ENCODE peak calls at places on chromosomes 5 and 9, in seven cellular contexts. Y, S, T, E, M, H and R are unnamed samples.

GRCh38 chr5:76472338-76473336 is 69.6 kb downstream of the IQGAP2 start:
- DNase-seq in Y (no peak), S (no peak), T (no peak), E (no peak), M (no peak), H (no peak), R (no peak)

GRCh38 chr9:92948032-92948534 is 760 bp downstream of the FGD3 start:
- DNase-seq in Y (no peak), S (no peak), T (no peak), E (no peak), M (peak; percentile 25), H (no peak), R (no peak)

GRCh38 chr9:1460143-1460769 is 410.1 kb downstream of the DMRT2 start:
- DNase-seq in Y (no peak), S (no peak), T (no peak), E (no peak), M (no peak), H (peak; percentile 16), R (no peak)

GRCh38 chr5:19734706-19735240 is 253.2 kb downstream of the CDH18 start:
- DNase-seq in Y (no peak), S (no peak), T (no peak), E (no peak), M (no peak), H (no peak), R (no peak)

GRCh38 chr9:110776207-110776606 is 107.6 kb downstream of the MUSK start:
- DNase-seq in Y (no peak), S (no peak), T (no peak), E (no peak), M (no peak), H (no peak), R (no peak)

GRCh38 chr5:178256746-178257145 is 24.1 kb upstream of the PHYKPL start:
- DNase-seq in Y (no peak), S (no peak), T (no peak), E (no peak), M (no peak), H (no peak), R (no peak)

GRCh38 chr9:5773324-5773999 is 59.5 kb downstream of the ERMP1 start:
- DNase-seq in Y (no peak), S (no peak), T (no peak), E (no peak), M (no peak), H (no peak), R (no peak)

GRCh38 chr9:94167055-94167346 is 82.7 kb downstream of the PTPDC1 start:
- DNase-seq in Y (no peak), S (no peak), T (no peak), E (peak; percentile 67), M (no peak), H (peak; percentile 94), R (no peak)

DNA sequence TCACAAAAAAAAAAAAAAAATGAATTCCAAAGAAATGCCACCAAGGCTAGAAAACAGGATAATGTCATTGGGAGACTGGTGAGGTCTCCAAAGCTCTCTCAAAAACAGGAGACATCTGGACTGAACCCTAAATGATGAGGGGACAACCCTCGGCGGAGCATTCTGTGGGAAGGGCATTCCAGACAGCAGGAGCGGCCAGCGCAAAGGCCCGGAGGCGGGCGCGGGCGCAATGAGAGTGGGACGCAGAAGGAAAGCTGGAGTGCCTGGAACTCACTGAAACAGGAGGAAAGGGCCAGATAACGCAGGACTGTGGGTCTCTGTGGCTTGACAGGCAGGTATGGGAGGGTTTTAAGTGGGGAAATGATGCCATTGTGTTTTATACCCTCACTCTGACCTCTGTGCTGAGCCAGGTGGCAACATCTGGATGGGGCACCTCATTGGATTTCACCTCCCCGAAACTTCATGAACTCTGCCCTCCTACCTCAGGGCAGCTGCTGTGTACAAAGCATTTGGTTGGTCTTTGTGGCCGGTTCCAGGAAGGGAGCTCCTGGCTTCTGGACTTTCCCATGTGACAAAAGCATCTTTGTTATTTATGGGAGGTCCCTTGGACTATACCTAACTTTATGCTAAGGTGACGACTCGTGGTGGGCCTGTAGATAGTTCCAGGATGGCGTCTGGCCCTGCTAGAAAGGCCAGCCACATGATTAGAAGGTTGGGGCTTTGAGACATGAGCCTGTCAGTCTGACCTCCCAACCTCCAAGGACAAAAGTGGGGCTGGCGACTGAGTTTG is 11.5 kb upstream of the MAPK9 start:
- DNase-seq in Y (no peak), S (no peak), T (no peak), E (no peak), M (peak; percentile 55), H (no peak), R (no peak)
- H3K36me3 ChIP-seq in Y (no peaks in the 10 kb centered on the region), S (no peaks in the 10 kb centered on the region), T (no peaks in the 10 kb centered on the region), E (no peaks in the 10 kb centered on the region), M (peaks cover 9% of the 10 kb centered on the region), H (peaks cover 24% of the 10 kb centered on the region), R (no peaks in the 10 kb centered on the region)

DNA sequence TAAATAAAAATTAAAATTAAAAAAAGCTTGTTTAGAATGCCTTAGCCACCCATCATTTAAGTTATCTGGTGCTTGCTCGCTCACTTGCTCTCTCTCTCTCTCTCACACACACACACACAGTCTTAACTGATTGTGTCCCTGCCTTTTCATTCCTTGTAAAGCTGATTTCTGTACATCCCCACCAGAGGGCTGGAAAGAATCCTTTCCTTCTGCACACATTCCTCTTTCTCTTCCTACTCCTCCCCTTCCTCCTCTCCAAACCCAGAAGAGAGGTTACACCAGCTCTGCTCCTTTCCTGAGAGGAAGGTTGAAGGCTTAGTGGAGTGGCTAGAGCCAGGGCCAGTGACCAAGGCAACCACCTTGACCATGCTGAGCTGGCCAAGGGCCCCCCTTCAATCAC is 25.7 kb downstream of the STK10 start:
- DNase-seq in Y (no peak), S (no peak), T (no peak), E (no peak), M (no peak), H (no peak), R (no peak)
- TF ChIP-seq CTCF in Y (no peak), S (no peak), T (no peak), E (no peak), M (peak; percentile 8), H (peak; percentile 39), R (no peak)

GRCh38 chr9:112226091-112226490 is 51.0 kb upstream of the SUSD1 start:
- DNase-seq in Y (no peak), S (no peak), T (no peak), E (no peak), M (no peak), H (no peak), R (no peak)
- H3K36me3 ChIP-seq in Y (peaks cover 30% of the 10 kb centered on the region), S (peaks cover 18% of the 10 kb centered on the region), T (peaks cover 17% of the 10 kb centered on the region), E (no peaks in the 10 kb centered on the region), M (peaks cover 76% of the 10 kb centered on the region), H (peaks cover 17% of the 10 kb centered on the region), R (peaks cover 28% of the 10 kb centered on the region)

DNA sequence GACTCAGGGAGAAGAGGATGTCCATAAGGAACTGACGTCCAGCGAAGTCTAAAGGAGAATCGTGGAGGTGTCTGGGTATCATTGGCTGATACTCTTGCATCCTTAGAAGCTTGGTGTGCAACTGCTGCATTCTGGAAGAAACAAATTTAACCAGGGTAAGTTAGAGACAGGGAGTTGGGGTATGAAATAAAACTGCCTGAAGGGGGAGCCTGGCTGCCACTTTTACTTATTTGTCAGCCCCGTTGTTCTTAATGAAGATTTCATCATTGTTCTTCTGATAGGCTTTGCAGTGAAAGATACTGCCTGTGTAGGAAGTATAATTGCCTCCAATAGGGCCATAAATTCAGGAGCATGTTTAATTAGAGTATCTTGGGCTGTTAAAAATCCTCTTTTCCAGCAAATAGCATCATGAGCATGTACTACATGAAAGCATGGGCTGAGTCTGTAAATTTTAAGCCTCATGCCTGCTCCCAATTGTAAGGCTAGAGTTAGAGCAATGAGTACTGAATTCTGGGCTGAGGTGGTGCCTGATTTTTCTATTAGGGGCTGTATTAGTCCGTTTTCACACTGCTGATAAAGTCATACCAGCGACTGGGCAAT is 1264.5 kb upstream of the ACO1 start:
- DNase-seq in Y (peak; percentile 31), S (no peak), T (no peak), E (no peak), M (no peak), H (peak; percentile 29), R (no peak)
- TF ChIP-seq CTCF in Y (peak; percentile 66), S (peak; percentile 40), T (peak; percentile 21), E (peak; percentile 39), M (peak; percentile 56), H (peak; percentile 68), R (no peak)

GRCh38 chr5:132635873-132636272 is 22.1 kb upstream of the IL13 start:
- DNase-seq in Y (no peak), S (no peak), T (no peak), E (no peak), M (no peak), H (no peak), R (no peak)
- H3K36me3 ChIP-seq in Y (peaks cover 16% of the 10 kb centered on the region), S (peaks cover 21% of the 10 kb centered on the region), T (peaks cover 32% of the 10 kb centered on the region), E (peaks cover 4% of the 10 kb centered on the region), M (peaks cover 55% of the 10 kb centered on the region), H (peaks cover 6% of the 10 kb centered on the region), R (peaks cover 35% of the 10 kb centered on the region)

DNA sequence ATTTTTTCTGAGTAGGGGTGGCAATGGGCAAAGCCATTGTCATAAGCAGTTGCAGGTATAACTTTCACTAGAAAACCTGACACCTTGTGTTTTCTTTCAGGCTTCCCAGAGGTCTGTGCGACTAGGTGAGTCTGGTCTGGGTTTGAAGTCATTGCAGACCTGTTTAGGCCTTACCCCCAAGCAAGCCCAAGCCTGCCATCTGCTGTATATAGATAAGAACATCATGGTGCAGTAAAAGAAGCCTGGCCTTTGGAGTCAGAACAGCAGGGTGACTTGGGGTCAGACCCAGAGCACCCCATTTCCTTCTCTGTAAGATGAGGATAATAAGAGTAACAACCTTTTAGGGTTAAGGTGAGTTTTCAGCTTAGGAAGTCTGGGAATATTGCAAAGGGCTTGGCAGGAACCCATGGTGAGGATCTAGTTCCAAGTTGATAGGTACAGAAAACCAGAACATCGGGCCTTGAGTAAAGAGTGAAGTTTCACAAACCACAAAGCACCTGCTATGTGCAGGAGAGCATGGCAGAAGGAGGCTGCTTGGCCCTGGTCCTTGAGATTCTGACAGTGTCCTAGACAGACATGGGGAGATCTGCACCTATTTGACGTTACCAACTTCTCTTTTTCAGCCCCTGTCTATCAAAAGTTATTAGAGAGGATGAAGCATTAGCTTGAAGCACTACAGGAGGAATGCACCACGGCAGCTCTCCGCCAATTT is 33.9 kb downstream of the TGFBI start:
- DNase-seq in Y (no peak), S (no peak), T (no peak), E (no peak), M (no peak), H (peak; percentile 27), R (no peak)
- TF ChIP-seq CTCF in Y (peak; percentile 14), S (no peak), T (peak; percentile 44), E (peak; percentile 43), M (peak; percentile 53), H (peak; percentile 43), R (peak; percentile 53)

DNA sequence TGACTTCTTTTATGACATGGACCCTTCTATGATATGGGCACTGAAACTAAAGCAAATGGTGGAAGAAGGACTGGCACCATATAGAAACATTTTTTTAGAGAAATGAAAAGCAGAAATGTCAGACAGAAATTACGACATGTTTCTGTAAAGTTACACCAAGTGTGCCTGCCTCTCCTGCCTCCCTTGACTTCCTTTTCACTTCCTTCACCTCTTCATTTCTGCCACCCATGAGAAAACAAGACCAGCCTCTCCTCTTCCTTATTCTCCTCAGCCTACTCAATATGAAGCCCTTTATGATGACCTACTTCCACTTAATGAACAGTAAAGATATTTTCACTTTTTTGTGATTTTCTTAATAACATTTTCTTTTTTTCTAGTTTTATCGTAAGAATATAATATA is 44.5 kb downstream of the ERCC6L2 start:
- DNase-seq in Y (no peak), S (no peak), T (no peak), E (no peak), M (no peak), H (no peak), R (no peak)
- H3K36me3 ChIP-seq in Y (peaks cover 21% of the 10 kb centered on the region), S (peaks cover 22% of the 10 kb centered on the region), T (peaks cover 10% of the 10 kb centered on the region), E (no peaks in the 10 kb centered on the region), M (peaks cover 75% of the 10 kb centered on the region), H (peaks cover 43% of the 10 kb centered on the region), R (peaks cover 13% of the 10 kb centered on the region)